ENCODE peak calls at places on chromosomes 16 and 17, in eight cellular contexts. I is CD4-positive, alpha-beta memory T cell; U is IMR-90; P is heart right ventricle; R is mammary epithelial cell; C is breast epithelium; X is thoracic aorta; E is psoas muscle. K is an unnamed sample.

GRCh38 chr17:76266244-76266938 is 1.2 kb downstream of the UBALD2 start:
- DNase-seq in I (peak; percentile 57), U (peak; percentile 30), P (no peak), R (no peak), C (no peak), X (no peak), E (no peak), K (no peak)

GRCh38 chr16:88991813-88992350 is 14.9 kb upstream of the CBFA2T3 start:
- DNase-seq in I (no peak), U (no peak), P (no peak), R (no peak), C (no peak), X (no peak), E (no peak), K (no peak)

GRCh38 chr17:17837966-17838962 is 1.5 kb upstream of the SREBF1 start:
- DNase-seq in I (no peak), U (peak; percentile 24), P (peak; percentile 52), R (peak; percentile 76), C (no peak), X (no peak), E (peak; percentile 59), K (peak; percentile 58)

GRCh38 chr16:47519037-47519436 is 57.9 kb downstream of the PHKB start:
- DNase-seq in I (no peak), U (peak; percentile 31), P (no peak), R (no peak), C (no peak), X (no peak), E (no peak), K (no peak)

GRCh38 chr17:72270530-72270929 is 149.7 kb downstream of the SOX9 start:
- DNase-seq in I (no peak), U (peak; percentile 3), P (peak; percentile 23), R (peak; percentile 85), C (no peak), X (no peak), E (peak; percentile 20), K (no peak)

GRCh38 chr16:50600582-50601283 is 52.5 kb downstream of the NKD1 start:
- DNase-seq in I (no peak), U (no peak), P (no peak), R (no peak), C (no peak), X (no peak), E (no peak), K (peak; percentile 46)

GRCh38 chr16:18839555-18839954 is 38.2 kb upstream of the ARL6IP1 start:
- DNase-seq in I (no peak), U (no peak), P (no peak), R (peak; percentile 77), C (peak; percentile 23), X (no peak), E (no peak), K (peak; percentile 77)

GRCh38 chr16:81945665-81946064 is 65.6 kb downstream of the SDR42E1 start:
- DNase-seq in I (no peak), U (peak; percentile 12), P (no peak), R (no peak), C (no peak), X (no peak), E (no peak), K (no peak)

GRCh38 chr17:44385287-44386181 is 3.9 kb downstream of the ITGA2B start:
- DNase-seq in I (peak; percentile 85), U (peak; percentile 55), P (peak; percentile 85), R (peak; percentile 61), C (peak; percentile 57), X (no peak), E (peak; percentile 74), K (peak; percentile 80)

GRCh38 chr17:76405607-76405966 is 21.2 kb downstream of the SPHK1 start:
- DNase-seq in I (no peak), U (no peak), P (peak; percentile 8), R (no peak), C (no peak), X (no peak), E (no peak), K (no peak)

GRCh38 chr16:53789159-53789558 is 85.2 kb downstream of the FTO start:
- DNase-seq in I (no peak), U (peak; percentile 84), P (no peak), R (peak; percentile 59), C (no peak), X (no peak), E (no peak), K (no peak)

GRCh38 chr17:67478266-67479118 is 101.4 kb downstream of the PITPNC1 start:
- DNase-seq in I (no peak), U (no peak), P (no peak), R (no peak), C (no peak), X (no peak), E (no peak), K (no peak)

GRCh38 chr17:37103191-37103590 is 154.4 kb downstream of the AATF start:
- DNase-seq in I (no peak), U (no peak), P (no peak), R (no peak), C (no peak), X (no peak), E (no peak), K (no peak)

GRCh38 chr16:4298761-4299522 is 16.9 kb upstream of the GLIS2 start:
- DNase-seq in I (no peak), U (peak; percentile 94), P (peak; percentile 79), R (peak; percentile 88), C (peak; percentile 71), X (no peak), E (peak; percentile 78), K (no peak)
- H3K4me3 ChIP-seq in I (no peak overlapping the region), U (no peak overlapping the region), P (peak overlapping the region; percentile 18), R (no peak overlapping the region), C (no peak overlapping the region), X (peak overlapping the region; percentile 40), E (no peak overlapping the region), K (no peak overlapping the region)

GRCh38 chr17:22515599-22515998 is 823.3 kb downstream of the KCNJ18 start:
- DNase-seq in I (no peak), U (no peak), P (no peak), R (no peak), C (no peak), X (no peak), E (no peak), K (no peak)
- H3K9me3 ChIP-seq in I (no peaks in the 10 kb centered on the region), U (peaks cover 22% of the 10 kb centered on the region), P (no peaks in the 10 kb centered on the region), R (peaks cover 31% of the 10 kb centered on the region), C (peaks cover 7% of the 10 kb centered on the region), X (no peaks in the 10 kb centered on the region), E (no peaks in the 10 kb centered on the region), K (no peaks in the 10 kb centered on the region)

DNA sequence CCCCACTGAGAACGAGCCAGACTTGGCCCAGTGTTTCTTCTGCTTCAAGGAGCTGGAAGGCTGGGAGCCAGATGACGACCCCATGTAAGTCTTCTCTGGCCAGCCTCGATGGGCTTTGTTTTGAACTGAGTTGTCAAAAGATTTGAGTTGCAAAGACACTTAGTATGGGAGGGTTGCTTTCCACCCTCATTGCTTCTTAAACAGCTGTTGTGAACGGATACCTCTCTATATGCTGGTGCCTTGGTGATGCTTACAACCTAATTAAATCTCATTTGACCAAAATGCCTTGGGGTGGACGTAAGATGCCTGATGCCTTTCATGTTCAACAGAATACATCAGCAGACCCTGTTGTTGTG is 631 bp downstream of the BIRC5 start:
- DNase-seq in I (no peak), U (no peak), P (no peak), R (no peak), C (no peak), X (no peak), E (no peak), K (no peak)
- H3K4me3 ChIP-seq in I (peak overlapping the region; percentile 69), U (peak overlapping the region; percentile 89), P (peak overlapping the region; percentile 57), R (peak overlapping the region; percentile 85), C (no peak overlapping the region), X (no peak overlapping the region), E (peak overlapping the region; percentile 62), K (peak overlapping the region; percentile 50)

GRCh38 chr16:57801098-57801855 is 1.0 kb downstream of the KIFC3 start:
- DNase-seq in I (no peak), U (peak; percentile 75), P (no peak), R (peak; percentile 46), C (no peak), X (no peak), E (no peak), K (no peak)
- H3K9me3 ChIP-seq in I (no peaks in the 10 kb centered on the region), U (no peaks in the 10 kb centered on the region), P (no peaks in the 10 kb centered on the region), R (no peaks in the 10 kb centered on the region), C (no peaks in the 10 kb centered on the region), X (no peaks in the 10 kb centered on the region), E (no peaks in the 10 kb centered on the region), K (no peaks in the 10 kb centered on the region)

GRCh38 chr17:75096082-75096625 is 8.4 kb downstream of the SLC16A5 start:
- DNase-seq in I (no peak), U (peak; percentile 69), P (peak; percentile 65), R (peak; percentile 99), C (peak; percentile 83), X (no peak), E (peak; percentile 67), K (peak; percentile 82)
- H3K4me3 ChIP-seq in I (no peak overlapping the region), U (no peak overlapping the region), P (no peak overlapping the region), R (no peak overlapping the region), C (no peak overlapping the region), X (no peak overlapping the region), E (peak overlapping the region; percentile 7), K (no peak overlapping the region)

DNA sequence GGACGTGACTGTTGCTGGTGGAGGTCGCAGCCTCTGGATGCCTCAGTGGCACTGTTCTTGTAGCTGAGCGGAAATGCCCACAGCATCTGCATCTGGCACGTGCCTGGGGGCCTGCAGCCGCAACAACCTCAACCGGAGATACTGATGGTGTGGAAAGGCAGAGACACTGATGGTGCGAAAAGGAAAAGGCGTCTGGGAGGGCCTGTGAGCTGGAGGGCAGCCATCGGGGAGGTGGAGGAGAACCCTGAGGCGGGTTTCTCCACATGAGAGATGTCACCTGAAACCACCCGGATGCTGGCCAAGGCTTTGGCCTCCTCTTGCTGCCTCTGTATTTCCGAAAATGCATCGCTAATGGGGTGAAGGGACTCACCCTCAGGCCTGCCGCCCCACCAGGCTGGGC is 284.8 kb upstream of the WSB1 start:
- DNase-seq in I (no peak), U (no peak), P (no peak), R (no peak), C (no peak), X (no peak), E (no peak), K (no peak)
- H3K9me3 ChIP-seq in I (no peaks in the 10 kb centered on the region), U (peaks cover 10% of the 10 kb centered on the region), P (no peaks in the 10 kb centered on the region), R (peaks cover 9% of the 10 kb centered on the region), C (no peaks in the 10 kb centered on the region), X (no peaks in the 10 kb centered on the region), E (no peaks in the 10 kb centered on the region), K (no peaks in the 10 kb centered on the region)